ENCODE peak calls at places on chromosomes 1 and 21, in eight cellular contexts. O is HepG2, R is HCT116, V is K562, N is SK-N-SH, U is A549, A is GM23338, C is GM12878. P is an unnamed sample. For H3K4me1, the result is how much of the 10 kb centered on the place peaks cover.

GRCh38 chr1:59699227-59699847 is 115.4 kb upstream of the HOOK1 start:
- DNase-seq in O (peak), R (peak), V (peak), N (peak), U (peak), A (peak), C (no peak), P (peak)

GRCh38 chr21:18522181-18522771 is 118.7 kb upstream of the TMPRSS15 start:
- DNase-seq in O (no peak), R (no peak), V (no peak), N (no peak), U (no peak), A (peak), C (no peak), P (no peak)

GRCh38 chr1:55478742-55479141 is 263.6 kb upstream of the USP24 start:
- DNase-seq in O (peak), R (peak), V (no peak), N (no peak), U (peak), A (peak), C (no peak), P (no peak)

GRCh38 chr1:89546082-89546889 is 21.7 kb downstream of the LRRC8B start:
- DNase-seq in O (no peak), R (no peak), V (no peak), N (no peak), U (no peak), A (no peak), C (no peak), P (no peak)

GRCh38 chr1:223175032-223175431 is 32.0 kb upstream of the TLR5 start:
- DNase-seq in O (no peak), R (peak), V (no peak), N (no peak), U (peak), A (peak), C (no peak), P (no peak)

GRCh38 chr1:103373991-103374390 is 151.5 kb upstream of the RNPC3 start:
- DNase-seq in O (no peak), R (no peak), V (no peak), N (no peak), U (no peak), A (no peak), C (no peak), P (no peak)

GRCh38 chr1:1599030-1599916 is 662 bp downstream of the FNDC10 start:
- DNase-seq in O (no peak), R (no peak), V (peak), N (peak), U (no peak), A (peak), C (no peak), P (no peak)

GRCh38 chr1:59150537-59151386 is 146.1 kb upstream of the FGGY start:
- DNase-seq in O (peak), R (peak), V (no peak), N (peak), U (peak), A (no peak), C (peak), P (peak)

GRCh38 chr1:198763298-198763714 is 124.5 kb downstream of the PTPRC start:
- DNase-seq in O (no peak), R (peak), V (no peak), N (no peak), U (no peak), A (no peak), C (no peak), P (no peak)

GRCh38 chr1:87410771-87411170 is 82.1 kb downstream of the LMO4 start:
- DNase-seq in O (no peak), R (no peak), V (no peak), N (peak), U (no peak), A (no peak), C (no peak), P (no peak)

GRCh38 chr1:169484683-169485426 is 889 bp downstream of the SLC19A2 start:
- DNase-seq in O (peak), R (no peak), V (no peak), N (peak), U (peak), A (peak), C (no peak), P (no peak)
- TF ChIP-seq REST in O (no peak), R (no peak), V (no peak), N (no peak), U (no peak), A (no peak), C (no peak), P (no peak)

DNA sequence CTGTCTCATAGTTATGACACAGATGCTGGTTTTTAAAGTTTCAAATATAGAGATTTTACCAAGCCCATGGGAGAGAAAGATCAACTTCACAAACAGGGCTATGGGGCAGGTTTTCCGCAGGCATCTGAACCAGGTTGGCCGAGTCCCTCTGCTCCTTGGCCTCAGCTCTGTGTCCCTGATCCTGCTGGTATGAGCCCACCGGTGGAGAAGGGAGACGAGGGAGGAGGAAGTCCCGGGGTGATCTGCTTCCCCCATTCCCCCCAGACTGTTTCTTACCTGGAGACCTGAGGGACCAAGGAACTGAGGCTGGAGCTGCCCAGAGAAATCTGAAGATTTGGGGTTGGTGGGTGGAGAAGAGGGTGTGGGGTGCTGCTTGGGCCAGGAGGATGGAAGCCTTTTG is 28.9 kb upstream of the BTG2 start:
- DNase-seq in O (no peak), R (no peak), V (no peak), N (no peak), U (no peak), A (no peak), C (no peak), P (no peak)
- H3K4me1 ChIP-seq in O (under half), R (under half), V (under half), N (under half), U (under half), A (under half), C (under half), P (under half)

DNA sequence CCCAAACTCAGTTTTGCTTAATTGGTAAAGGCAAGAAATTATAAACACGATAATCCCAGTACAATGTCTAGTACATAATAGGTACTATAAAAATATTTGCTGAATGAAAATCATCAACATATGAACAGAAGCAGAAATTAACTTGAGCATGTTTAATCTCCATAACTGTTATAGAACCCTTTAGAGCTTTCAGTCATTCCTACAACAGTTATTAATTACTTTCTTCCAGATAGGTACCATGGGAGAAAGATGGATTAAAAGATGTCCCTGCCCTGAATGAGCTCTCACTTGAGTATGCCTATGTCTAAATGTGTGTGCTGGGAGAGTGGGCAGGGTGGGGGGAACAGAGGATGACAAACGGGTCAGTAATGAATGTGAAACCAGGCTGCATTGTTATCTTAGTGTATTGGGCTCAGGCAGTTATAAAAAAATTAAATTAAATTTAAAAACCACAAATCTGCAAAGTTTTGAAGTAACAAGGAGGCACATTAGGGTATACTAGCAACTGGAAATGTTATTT is 2.4 kb downstream of the EPS15 start:
- DNase-seq in O (no peak), R (no peak), V (no peak), N (no peak), U (no peak), A (no peak), C (no peak), P (no peak)
- TF ChIP-seq REST in O (no peak), R (no peak), V (no peak), N (no peak), U (no peak), A (no peak), C (no peak), P (no peak)

GRCh38 chr1:91797164-91797563 is 88.8 kb downstream of the TGFBR3 start:
- DNase-seq in O (no peak), R (no peak), V (no peak), N (no peak), U (no peak), A (no peak), C (no peak), P (no peak)
- H3K4me1 ChIP-seq in O (under half), R (under half), V (under half), N (under half), U (under half), A (under half), C (under half), P (under half)

GRCh38 chr1:50462964-50463363 is 39.7 kb upstream of the DMRTA2 start:
- DNase-seq in O (no peak), R (no peak), V (no peak), N (no peak), U (no peak), A (no peak), C (no peak), P (no peak)
- TF ChIP-seq REST in O (no peak), R (no peak), V (no peak), N (no peak), U (no peak), A (no peak), C (no peak), P (no peak)

GRCh38 chr1:74107394-74107793 is 90.6 kb downstream of the LRRIQ3 start:
- DNase-seq in O (no peak), R (no peak), V (no peak), N (no peak), U (no peak), A (no peak), C (no peak), P (no peak)
- H3K4me1 ChIP-seq in O (under half), R (under half), V (under half), N (under half), U (under half), A (under half), C (under half), P (under half)

DNA sequence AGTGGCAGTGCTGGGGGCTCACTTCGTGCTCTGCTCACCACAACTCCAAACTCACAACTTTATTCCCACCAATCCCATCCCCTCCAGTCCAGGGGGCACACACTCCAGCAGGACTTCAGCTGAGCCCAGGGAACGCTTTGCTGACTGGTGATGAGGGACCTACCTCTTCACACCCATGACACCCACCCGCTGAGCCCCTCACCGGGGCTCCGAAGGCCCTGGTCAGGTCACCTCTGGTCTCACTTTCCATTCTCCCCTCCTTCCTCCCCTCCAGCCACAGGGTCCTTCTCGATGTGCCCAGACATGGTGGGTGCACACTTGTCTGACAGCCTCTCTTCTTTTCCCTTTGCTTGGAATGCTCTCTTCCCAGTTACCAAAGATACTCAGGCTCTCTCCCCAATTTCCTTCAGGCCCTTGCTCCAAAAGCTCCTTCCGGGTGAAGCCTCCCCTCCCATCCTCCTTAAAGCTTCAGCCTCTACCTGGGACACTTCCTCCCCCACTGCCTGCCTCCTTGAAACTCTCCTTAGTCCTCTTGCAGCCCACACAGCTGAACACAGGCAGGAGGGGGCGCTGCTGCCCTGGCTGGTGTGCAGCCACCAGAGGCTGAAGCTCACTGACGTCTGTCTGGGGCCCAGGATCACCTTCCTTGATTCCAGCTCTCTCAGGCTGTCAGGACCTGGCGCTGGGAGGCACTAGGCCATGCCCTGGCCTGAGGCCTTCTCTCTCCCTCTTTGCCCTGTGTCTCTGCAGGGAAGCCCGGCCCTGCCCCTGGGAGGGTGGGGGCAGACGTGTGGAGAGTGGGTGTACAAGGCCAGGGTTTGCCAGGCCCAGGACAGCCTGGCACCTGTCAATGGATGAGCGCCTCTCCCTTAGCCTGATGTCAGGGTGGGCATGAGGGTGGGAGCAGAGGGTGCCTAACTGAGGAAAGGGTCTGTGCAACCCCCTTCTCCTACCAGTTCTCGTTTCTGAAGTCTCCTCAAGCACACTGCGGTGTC is 1.6 kb downstream of the KCNE1 start:
- DNase-seq in O (peak), R (peak), V (peak), N (peak), U (peak), A (peak), C (no peak), P (no peak)
- TF ChIP-seq REST in O (no peak), R (no peak), V (peak), N (no peak), U (no peak), A (no peak), C (no peak), P (no peak)